ENCODE peak calls at places on chromosomes 5 and 9, in four cellular contexts. W is upper lobe of right lung, I is lung, U is PC-3. A is an unnamed sample.

GRCh38 chr9:136396219-136396515 is 3.8 kb downstream of the SNAPC4 start:
- ATAC-seq in W (no peak), I (no peak), U (peak), A (no peak)

GRCh38 chr5:138726848-138727247 is 26.4 kb upstream of the CTNNA1 start:
- ATAC-seq in W (no peak), I (no peak), U (no peak), A (no peak)

GRCh38 chr5:124795829-124796228 is 49.4 kb upstream of the ZNF608 start:
- ATAC-seq in W (no peak), I (no peak), U (no peak), A (no peak)

GRCh38 chr5:10489810-10490426 is 48.2 kb downstream of the ROPN1L start:
- ATAC-seq in W (peak), I (peak), U (peak), A (no peak)

GRCh38 chr5:9516591-9516990 is 29.3 kb downstream of the SEMA5A start:
- ATAC-seq in W (no peak), I (no peak), U (no peak), A (no peak)

GRCh38 chr5:115336964-115337363 is 40.5 kb upstream of the CCDC112 start:
- ATAC-seq in W (no peak), I (no peak), U (no peak), A (no peak)

GRCh38 chr9:126395439-126396212 is 69.0 kb downstream of the MVB12B start:
- ATAC-seq in W (no peak), I (no peak), U (peak), A (no peak)

GRCh38 chr5:172853355-172853975 is 19.4 kb downstream of the ERGIC1 start:
- ATAC-seq in W (peak), I (no peak), U (no peak), A (no peak)

GRCh38 chr5:342501-343460 is 21.3 kb downstream of the AHRR start:
- ATAC-seq in W (peak), I (no peak), U (no peak), A (no peak)

GRCh38 chr5:94901071-94901979 is 282.9 kb downstream of the SLF1 start:
- ATAC-seq in W (no peak), I (no peak), U (peak), A (peak)

GRCh38 chr5:172659909-172660628 is 19.0 kb downstream of the NEURL1B start:
- ATAC-seq in W (peak), I (peak), U (peak), A (peak)

GRCh38 chr9:107488400-107489143 is 997 bp downstream of the KLF4 start:
- ATAC-seq in W (peak), I (peak), U (peak), A (peak)

GRCh38 chr9:75432888-75433287 is 344.6 kb downstream of the OSTF1 start:
- ATAC-seq in W (peak), I (peak), U (no peak), A (peak)

GRCh38 chr5:171865431-171865830 is 79.8 kb downstream of the SMIM23 start:
- ATAC-seq in W (no peak), I (no peak), U (no peak), A (no peak)

GRCh38 chr9:126844085-126844484 is 16.4 kb upstream of the ZBTB34 start:
- ATAC-seq in W (no peak), I (no peak), U (peak), A (no peak)

GRCh38 chr5:132300572-132301340 is 6.6 kb downstream of the SLC22A4 start:
- ATAC-seq in W (no peak), I (no peak), U (no peak), A (no peak)

GRCh38 chr9:19193029-19193324 is 37.5 kb upstream of the DENND4C start:
- ATAC-seq in W (no peak), I (no peak), U (no peak), A (no peak)

GRCh38 chr9:27475057-27475456 is 49.0 kb upstream of the IFNK start:
- ATAC-seq in W (no peak), I (no peak), U (no peak), A (no peak)

GRCh38 chr5:117947121-117947520 is 1041.2 kb downstream of the DTWD2 start:
- ATAC-seq in W (no peak), I (no peak), U (no peak), A (no peak)

GRCh38 chr9:113219186-113219936 is 1.7 kb downstream of the FKBP15 start:
- ATAC-seq in W (no peak), I (no peak), U (no peak), A (no peak)

DNA sequence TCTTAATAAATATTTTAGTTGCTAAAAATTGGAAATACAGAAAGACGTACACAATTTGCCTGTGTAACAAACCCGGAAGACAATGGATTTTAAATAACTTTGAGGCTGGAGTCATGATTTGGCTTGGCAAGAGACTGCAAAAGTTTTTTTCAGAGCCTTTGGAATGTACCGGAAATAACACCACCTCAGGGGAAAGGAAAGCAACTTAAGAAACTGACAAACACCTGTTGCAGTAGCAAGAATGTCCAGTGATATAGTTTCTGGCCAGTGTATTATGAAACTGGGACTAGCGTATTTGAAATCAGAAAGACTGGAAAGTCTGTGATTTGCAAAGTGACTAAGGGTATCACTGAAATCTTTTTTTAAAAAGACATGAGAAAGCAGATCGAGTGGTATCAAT is 848 bp downstream of the MUSK start:
- ATAC-seq in W (peak), I (no peak), U (no peak), A (no peak)
- H3K4me3 ChIP-seq in W (peak), I (no peak), U (no peak), A (no peak)

GRCh38 chr5:150144876-150145275 is 10.8 kb downstream of the PDGFRB start:
- ATAC-seq in W (no peak), I (no peak), U (no peak), A (no peak)

GRCh38 chr5:150144211-150144801 is 11.3 kb downstream of the PDGFRB start:
- ATAC-seq in W (peak), I (peak), U (no peak), A (peak)

GRCh38 chr5:150142189-150142788 is 13.4 kb downstream of the PDGFRB start:
- ATAC-seq in W (no peak), I (no peak), U (no peak), A (no peak)

GRCh38 chr5:150142800-150143724 is 12.6 kb downstream of the PDGFRB start:
- ATAC-seq in W (peak), I (peak), U (peak), A (peak)

GRCh38 chr5:150143725-150144058 is 12.0 kb downstream of the PDGFRB start:
- ATAC-seq in W (no peak), I (peak), U (no peak), A (peak)
- H3K4me3 ChIP-seq in W (peak), I (no peak), U (no peak), A (peak)

DNA sequence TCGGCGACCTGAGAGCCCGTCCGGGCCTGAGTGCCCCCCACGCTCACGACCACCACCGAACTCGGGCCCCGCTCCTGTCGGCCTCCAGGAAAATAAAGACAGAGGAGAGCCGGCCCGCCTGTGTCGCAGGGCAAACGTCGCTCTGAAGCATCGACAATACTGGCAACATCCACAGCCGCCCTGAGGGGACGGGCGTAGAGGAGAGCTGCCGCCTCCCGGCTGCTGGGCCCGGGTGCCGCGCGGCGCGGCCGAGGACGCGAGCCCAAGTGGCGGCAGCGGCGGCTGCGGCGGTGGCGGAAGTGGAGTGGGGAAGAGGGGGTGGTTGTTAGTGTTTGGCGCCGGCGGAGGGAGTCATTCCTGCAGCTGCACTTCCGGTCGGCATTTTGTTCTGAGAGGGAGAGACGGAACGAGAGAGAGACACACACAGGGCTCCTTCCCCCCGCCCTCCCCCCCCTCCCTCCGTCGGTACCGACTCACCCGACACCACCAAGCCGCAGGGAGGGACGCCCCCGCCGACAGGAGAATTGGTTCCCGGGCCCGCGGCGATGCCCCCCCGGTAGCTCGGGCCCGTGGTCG is at the start of gene NIPBL:
- ATAC-seq in W (peak), I (peak), U (peak), A (peak)
- H3K4me3 ChIP-seq in W (peak), I (peak), U (peak), A (peak)

DNA sequence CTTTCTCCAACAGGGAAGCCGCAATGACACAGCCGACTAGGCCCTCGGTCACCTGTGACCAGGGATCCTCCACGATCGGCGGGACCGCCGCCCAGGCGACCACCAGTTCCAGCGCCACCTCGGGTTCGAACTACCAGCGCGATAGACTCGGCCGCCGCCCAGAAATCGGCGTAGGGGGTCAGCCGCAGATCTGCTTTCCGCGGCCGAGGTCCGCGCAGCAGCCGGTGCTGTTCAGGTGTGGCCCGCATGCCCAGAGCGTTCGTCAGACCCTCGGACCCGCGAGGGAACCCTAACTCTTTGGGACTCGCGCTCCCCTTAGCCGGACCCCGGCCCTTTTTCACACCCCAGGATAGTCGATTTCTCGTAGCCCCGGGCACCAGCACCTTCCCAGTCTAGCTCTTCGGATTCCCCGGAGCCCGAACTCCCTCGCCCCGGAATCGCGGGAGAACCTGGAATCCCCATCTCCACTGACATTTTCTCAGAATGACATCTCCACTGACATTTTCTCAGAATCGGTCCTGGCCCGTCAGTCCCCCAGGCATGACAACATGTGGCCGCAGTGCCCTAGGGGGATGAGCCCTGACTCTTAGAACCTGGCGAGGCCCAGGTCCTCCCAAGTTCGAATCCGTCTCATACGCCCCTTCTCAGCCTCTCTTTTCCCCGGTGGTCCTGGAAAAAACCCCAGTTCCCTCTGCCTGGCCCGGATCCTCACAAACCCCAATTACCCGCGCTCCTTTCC is 428 bp downstream of the C5orf52 start:
- ATAC-seq in W (no peak), I (no peak), U (no peak), A (no peak)
- H3K4me3 ChIP-seq in W (peak), I (no peak), U (peak), A (peak)

DNA sequence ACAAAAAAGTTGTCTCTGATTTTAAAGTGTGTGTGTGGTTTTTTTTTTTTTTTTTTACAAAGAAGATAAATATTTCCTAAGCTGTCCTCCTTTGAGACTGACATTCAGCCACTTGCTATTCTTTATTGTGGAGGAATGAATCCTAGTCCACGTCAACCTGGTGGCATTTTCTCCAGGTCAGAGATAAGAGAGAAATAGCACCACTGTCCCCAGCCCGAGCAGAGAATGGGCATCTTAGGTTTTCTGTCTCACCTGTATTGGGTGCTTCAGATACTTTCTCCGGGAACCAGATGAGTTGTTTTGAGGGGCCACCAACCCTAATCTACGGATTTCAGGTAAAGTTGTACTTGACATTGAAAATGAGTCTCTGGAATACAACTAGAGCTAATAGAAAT is 1.4 kb downstream of the ITGA2 start:
- ATAC-seq in W (no peak), I (no peak), U (no peak), A (no peak)
- H3K4me3 ChIP-seq in W (peak), I (no peak), U (peak), A (no peak)